ENCODE peak calls at places on chromosomes 5 and 9, in six cellular contexts. One of them, this sample, is unnamed.
A peak's percentile ranks its signal among the peaks of the same experiment; 100 is the strongest.

GRCh38 chr5:124736111-124736813 is 10.2 kb downstream of the ZNF608 start:
- DNase-seq in Peyer's patch: no peak
- DNase-seq in sigmoid colon: no peak
- DNase-seq in heart left ventricle: no peak
- DNase-seq in PC-3: no peak
- DNase-seq in transverse colon: no peak
- DNase-seq in this sample: no peak

GRCh38 chr5:39648539-39649200 is 223.9 kb upstream of the DAB2 start:
- DNase-seq in Peyer's patch: no peak
- DNase-seq in sigmoid colon: no peak
- DNase-seq in heart left ventricle: no peak
- DNase-seq in PC-3: peak; percentile 93
- DNase-seq in transverse colon: peak; percentile 20
- DNase-seq in this sample: peak; percentile 49

GRCh38 chr9:114077162-114077837 is 800 bp downstream of the AMBP start:
- DNase-seq in Peyer's patch: no peak
- DNase-seq in sigmoid colon: no peak
- DNase-seq in heart left ventricle: no peak
- DNase-seq in PC-3: no peak
- DNase-seq in transverse colon: no peak
- DNase-seq in this sample: no peak

GRCh38 chr9:14908221-14909206 is 1.7 kb downstream of the FREM1 start:
- DNase-seq in Peyer's patch: no peak
- DNase-seq in sigmoid colon: no peak
- DNase-seq in heart left ventricle: no peak
- DNase-seq in PC-3: no peak
- DNase-seq in transverse colon: no peak
- DNase-seq in this sample: no peak

GRCh38 chr5:33343661-33344327 is 97.0 kb upstream of the TARS1 start:
- DNase-seq in Peyer's patch: no peak
- DNase-seq in sigmoid colon: no peak
- DNase-seq in heart left ventricle: no peak
- DNase-seq in PC-3: peak; percentile 91
- DNase-seq in transverse colon: no peak
- DNase-seq in this sample: no peak

GRCh38 chr9:18396102-18396728 is 77.7 kb upstream of the ADAMTSL1 start:
- DNase-seq in Peyer's patch: no peak
- DNase-seq in sigmoid colon: no peak
- DNase-seq in heart left ventricle: no peak
- DNase-seq in PC-3: peak; percentile 29
- DNase-seq in transverse colon: no peak
- DNase-seq in this sample: no peak

GRCh38 chr9:74404620-74405019 is 92.5 kb upstream of the RORB start:
- DNase-seq in Peyer's patch: no peak
- DNase-seq in sigmoid colon: no peak
- DNase-seq in heart left ventricle: no peak
- DNase-seq in PC-3: no peak
- DNase-seq in transverse colon: no peak
- DNase-seq in this sample: no peak

GRCh38 chr5:154095819-154096380 is 57.1 kb downstream of the MFAP3 start:
- DNase-seq in Peyer's patch: no peak
- DNase-seq in sigmoid colon: no peak
- DNase-seq in heart left ventricle: no peak
- DNase-seq in PC-3: no peak
- DNase-seq in transverse colon: no peak
- DNase-seq in this sample: no peak

GRCh38 chr9:34098307-34098706 is 28.2 kb downstream of the DCAF12 start:
- DNase-seq in Peyer's patch: no peak
- DNase-seq in sigmoid colon: no peak
- DNase-seq in heart left ventricle: no peak
- DNase-seq in PC-3: no peak
- DNase-seq in transverse colon: no peak
- DNase-seq in this sample: no peak

GRCh38 chr5:133706732-133707430 is 94.5 kb upstream of the FSTL4 start:
- DNase-seq in Peyer's patch: no peak
- DNase-seq in sigmoid colon: peak; percentile 40
- DNase-seq in heart left ventricle: no peak
- DNase-seq in PC-3: no peak
- DNase-seq in transverse colon: no peak
- DNase-seq in this sample: peak; percentile 22

GRCh38 chr5:6246820-6247437 is 131.4 kb downstream of the MED10 start:
- DNase-seq in Peyer's patch: no peak
- DNase-seq in sigmoid colon: no peak
- DNase-seq in heart left ventricle: no peak
- DNase-seq in PC-3: peak; percentile 60
- DNase-seq in transverse colon: no peak
- DNase-seq in this sample: no peak

GRCh38 chr5:148309019-148309418 is 3.2 kb upstream of the SPINK7 start:
- DNase-seq in Peyer's patch: no peak
- DNase-seq in sigmoid colon: no peak
- DNase-seq in heart left ventricle: no peak
- DNase-seq in PC-3: no peak
- DNase-seq in transverse colon: no peak
- DNase-seq in this sample: no peak

GRCh38 chr5:142000709-142001484 is 11.9 kb downstream of the GNPDA1 start:
- DNase-seq in Peyer's patch: no peak
- DNase-seq in sigmoid colon: no peak
- DNase-seq in heart left ventricle: no peak
- DNase-seq in PC-3: peak; percentile 32
- DNase-seq in transverse colon: no peak
- DNase-seq in this sample: peak; percentile 77

GRCh38 chr5:88823201-88823600 is 59.8 kb downstream of the MEF2C start:
- DNase-seq in Peyer's patch: no peak
- DNase-seq in sigmoid colon: no peak
- DNase-seq in heart left ventricle: no peak
- DNase-seq in PC-3: no peak
- DNase-seq in transverse colon: no peak
- DNase-seq in this sample: no peak

GRCh38 chr5:30874234-30875034 is 319.1 kb upstream of the CDH6 start:
- DNase-seq in Peyer's patch: no peak
- DNase-seq in sigmoid colon: no peak
- DNase-seq in heart left ventricle: no peak
- DNase-seq in PC-3: no peak
- DNase-seq in transverse colon: peak; percentile 22
- DNase-seq in this sample: no peak

GRCh38 chr5:15731686-15732085 is 231.7 kb downstream of the FBXL7 start:
- DNase-seq in Peyer's patch: no peak
- DNase-seq in sigmoid colon: no peak
- DNase-seq in heart left ventricle: peak; percentile 58
- DNase-seq in PC-3: no peak
- DNase-seq in transverse colon: no peak
- DNase-seq in this sample: no peak

GRCh38 chr5:14109041-14109747 is 33.9 kb upstream of the TRIO start:
- DNase-seq in Peyer's patch: no peak
- DNase-seq in sigmoid colon: no peak
- DNase-seq in heart left ventricle: no peak
- DNase-seq in PC-3: peak; percentile 92
- DNase-seq in transverse colon: peak; percentile 16
- DNase-seq in this sample: no peak

GRCh38 chr9:20929276-20929675 is 102.2 kb downstream of the HACD4 start:
- DNase-seq in Peyer's patch: no peak
- DNase-seq in sigmoid colon: no peak
- DNase-seq in heart left ventricle: no peak
- DNase-seq in PC-3: no peak
- DNase-seq in transverse colon: no peak
- DNase-seq in this sample: peak; percentile 66

GRCh38 chr5:93257616-93258015 is 323.4 kb downstream of the NR2F1-AS1 start:
- DNase-seq in Peyer's patch: no peak
- DNase-seq in sigmoid colon: no peak
- DNase-seq in heart left ventricle: no peak
- DNase-seq in PC-3: peak; percentile 64
- DNase-seq in transverse colon: no peak
- DNase-seq in this sample: no peak

GRCh38 chr5:138869763-138870500 is 5.2 kb downstream of the LRRTM2 start:
- DNase-seq in Peyer's patch: no peak
- DNase-seq in sigmoid colon: no peak
- DNase-seq in heart left ventricle: no peak
- DNase-seq in PC-3: no peak
- DNase-seq in transverse colon: no peak
- DNase-seq in this sample: no peak

GRCh38 chr5:176789873-176790615 is 20.3 kb upstream of the UNC5A start:
- DNase-seq in Peyer's patch: no peak
- DNase-seq in sigmoid colon: no peak
- DNase-seq in heart left ventricle: no peak
- DNase-seq in PC-3: peak; percentile 84
- DNase-seq in transverse colon: no peak
- DNase-seq in this sample: no peak

GRCh38 chr9:130837002-130837511 is 2.0 kb downstream of the ABL1 start:
- DNase-seq in Peyer's patch: no peak
- DNase-seq in sigmoid colon: no peak
- DNase-seq in heart left ventricle: no peak
- DNase-seq in PC-3: no peak
- DNase-seq in transverse colon: no peak
- DNase-seq in this sample: no peak

GRCh38 chr5:77171141-77171910 is 39.2 kb upstream of the PDE8B start:
- DNase-seq in Peyer's patch: no peak
- DNase-seq in sigmoid colon: no peak
- DNase-seq in heart left ventricle: no peak
- DNase-seq in PC-3: no peak
- DNase-seq in transverse colon: no peak
- DNase-seq in this sample: no peak

GRCh38 chr5:35218981-35219380 is 11.3 kb downstream of the PRLR start:
- DNase-seq in Peyer's patch: no peak
- DNase-seq in sigmoid colon: no peak
- DNase-seq in heart left ventricle: no peak
- DNase-seq in PC-3: no peak
- DNase-seq in transverse colon: no peak
- DNase-seq in this sample: no peak

GRCh38 chr9:110641350-110641749 is 27.2 kb upstream of the MUSK start:
- DNase-seq in Peyer's patch: no peak
- DNase-seq in sigmoid colon: no peak
- DNase-seq in heart left ventricle: no peak
- DNase-seq in PC-3: peak; percentile 89
- DNase-seq in transverse colon: no peak
- DNase-seq in this sample: no peak

GRCh38 chr9:110640736-110641135 is 27.9 kb upstream of the MUSK start:
- DNase-seq in Peyer's patch: no peak
- DNase-seq in sigmoid colon: no peak
- DNase-seq in heart left ventricle: no peak
- DNase-seq in PC-3: peak; percentile 58
- DNase-seq in transverse colon: no peak
- DNase-seq in this sample: no peak

GRCh38 chr9:110638381-110638954 is 30.1 kb upstream of the MUSK start:
- DNase-seq in Peyer's patch: no peak
- DNase-seq in sigmoid colon: no peak
- DNase-seq in heart left ventricle: no peak
- DNase-seq in PC-3: peak; percentile 64
- DNase-seq in transverse colon: no peak
- DNase-seq in this sample: no peak

GRCh38 chr9:110635589-110635988 is 33.0 kb upstream of the MUSK start:
- DNase-seq in Peyer's patch: no peak
- DNase-seq in sigmoid colon: no peak
- DNase-seq in heart left ventricle: no peak
- DNase-seq in PC-3: no peak
- DNase-seq in transverse colon: no peak
- DNase-seq in this sample: no peak
- TF ChIP-seq CTCF in Peyer's patch: no peak
- TF ChIP-seq CTCF in sigmoid colon: no peak
- TF ChIP-seq CTCF in heart left ventricle: no peak
- TF ChIP-seq CTCF in PC-3: no peak
- TF ChIP-seq CTCF in transverse colon: no peak
- TF ChIP-seq CTCF in this sample: no peak

GRCh38 chr5:132260051-132260450 is 2.6 kb downstream of the PDLIM4 start:
- DNase-seq in Peyer's patch: peak; percentile 9
- DNase-seq in sigmoid colon: no peak
- DNase-seq in heart left ventricle: no peak
- DNase-seq in PC-3: peak; percentile 49
- DNase-seq in transverse colon: no peak
- DNase-seq in this sample: peak; percentile 38
- H3K9me3 ChIP-seq in Peyer's patch: no peaks in the 10 kb centered on the region
- H3K9me3 ChIP-seq in sigmoid colon: no peaks in the 10 kb centered on the region
- H3K9me3 ChIP-seq in heart left ventricle: no peaks in the 10 kb centered on the region
- H3K9me3 ChIP-seq in PC-3: no peaks in the 10 kb centered on the region
- H3K9me3 ChIP-seq in transverse colon: no peaks in the 10 kb centered on the region
- H3K9me3 ChIP-seq in this sample: no peaks in the 10 kb centered on the region

GRCh38 chr9:123925161-123925560 is 4.8 kb downstream of the DENND1A start:
- DNase-seq in Peyer's patch: no peak
- DNase-seq in sigmoid colon: no peak
- DNase-seq in heart left ventricle: no peak
- DNase-seq in PC-3: peak; percentile 43
- DNase-seq in transverse colon: no peak
- DNase-seq in this sample: no peak

GRCh38 chr9:123923884-123924283 is 6.0 kb downstream of the DENND1A start:
- DNase-seq in Peyer's patch: no peak
- DNase-seq in sigmoid colon: no peak
- DNase-seq in heart left ventricle: no peak
- DNase-seq in PC-3: no peak
- DNase-seq in transverse colon: no peak
- DNase-seq in this sample: no peak

GRCh38 chr9:123926986-123927385 is 2.9 kb downstream of the DENND1A start:
- DNase-seq in Peyer's patch: no peak
- DNase-seq in sigmoid colon: no peak
- DNase-seq in heart left ventricle: no peak
- DNase-seq in PC-3: no peak
- DNase-seq in transverse colon: no peak
- DNase-seq in this sample: no peak

GRCh38 chr9:123924727-123925126 is 5.2 kb downstream of the DENND1A start:
- DNase-seq in Peyer's patch: no peak
- DNase-seq in sigmoid colon: no peak
- DNase-seq in heart left ventricle: no peak
- DNase-seq in PC-3: peak; percentile 53
- DNase-seq in transverse colon: no peak
- DNase-seq in this sample: no peak

DNA sequence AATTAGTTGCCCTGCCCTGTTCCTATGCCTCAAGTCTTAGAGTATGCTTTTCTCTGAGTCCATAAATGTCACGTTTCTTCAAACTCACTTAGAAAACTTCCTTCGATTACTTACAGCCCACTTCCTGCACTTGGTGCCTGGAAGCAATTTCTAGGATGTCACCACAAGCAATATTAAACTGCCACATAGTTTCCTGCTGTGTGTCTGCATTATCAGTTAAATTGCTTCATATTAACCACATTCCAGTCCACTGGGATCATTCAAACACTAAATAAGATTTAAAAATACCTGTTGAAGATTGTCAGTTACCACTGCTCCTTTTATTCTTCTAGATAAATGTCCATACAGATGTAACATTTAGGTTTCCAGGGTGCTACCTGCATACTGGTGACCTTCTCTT is 4.1 kb downstream of the DENND1A start:
- DNase-seq in Peyer's patch: no peak
- DNase-seq in sigmoid colon: no peak
- DNase-seq in heart left ventricle: no peak
- DNase-seq in PC-3: peak; percentile 58
- DNase-seq in transverse colon: no peak
- DNase-seq in this sample: no peak
- H3K4me1 ChIP-seq in Peyer's patch: peaks cover 45% of the 10 kb centered on the region
- H3K4me1 ChIP-seq in sigmoid colon: no peaks in the 10 kb centered on the region
- H3K4me1 ChIP-seq in heart left ventricle: peaks cover 35% of the 10 kb centered on the region
- H3K4me1 ChIP-seq in PC-3: peaks cover 61% of the 10 kb centered on the region
- H3K4me1 ChIP-seq in transverse colon: peaks cover 51% of the 10 kb centered on the region
- H3K4me1 ChIP-seq in this sample: peaks cover 4% of the 10 kb centered on the region

DNA sequence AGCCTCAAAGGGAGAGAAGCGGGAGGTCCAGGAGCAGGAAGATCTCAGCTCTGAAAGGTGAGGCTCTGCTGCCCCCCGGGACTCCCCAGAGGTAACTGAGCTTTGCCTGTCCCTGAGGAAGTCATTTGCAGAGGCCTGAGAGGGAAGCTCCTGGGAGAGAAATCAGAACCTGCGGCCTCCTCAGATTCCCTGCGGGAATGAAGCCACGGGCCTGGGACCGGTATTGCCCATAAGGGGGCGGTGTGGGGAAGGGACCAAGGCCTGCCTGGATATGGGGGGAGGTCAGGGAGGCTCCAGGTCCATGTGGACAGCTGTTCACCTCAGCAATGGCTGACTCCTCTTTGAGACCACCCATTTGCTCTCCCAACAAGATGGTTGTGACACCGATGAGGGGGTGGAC is 1.3 kb downstream of the SPATA31E1 start:
- DNase-seq in Peyer's patch: no peak
- DNase-seq in sigmoid colon: no peak
- DNase-seq in heart left ventricle: no peak
- DNase-seq in PC-3: no peak
- DNase-seq in transverse colon: no peak
- DNase-seq in this sample: peak; percentile 90
- TF ChIP-seq CTCF in Peyer's patch: no peak
- TF ChIP-seq CTCF in sigmoid colon: no peak
- TF ChIP-seq CTCF in heart left ventricle: no peak
- TF ChIP-seq CTCF in PC-3: peak; percentile 32
- TF ChIP-seq CTCF in transverse colon: no peak
- TF ChIP-seq CTCF in this sample: peak; percentile 74